ENCODE peak calls at places on chromosome 20, in six cellular contexts. I is amygdala, V is left cardiac atrium, N is neural crest cell, U is endothelial cell of umbilical vein, E is WTC11. J is an unnamed sample.

GRCh38 chr20:53652090-53652858 is 58.6 kb upstream of the ZNF217 start:
- DNase-seq in I (no peak), V (no peak), N (no peak), U (no peak), E (no peak), J (no peak)

GRCh38 chr20:15814360-15814759 is 758.9 kb downstream of the KIF16B start:
- DNase-seq in I (no peak), V (no peak), N (no peak), U (no peak), E (no peak), J (no peak)

GRCh38 chr20:10719740-10720380 is 46.1 kb upstream of the JAG1 start:
- DNase-seq in I (no peak), V (no peak), N (no peak), U (no peak), E (no peak), J (no peak)

GRCh38 chr20:1811621-1812498 is 83.3 kb upstream of the SIRPA start:
- DNase-seq in I (no peak), V (no peak), N (no peak), U (no peak), E (no peak), J (no peak)

GRCh38 chr20:40532103-40532502 is 156.9 kb downstream of the MAFB start:
- DNase-seq in I (no peak), V (no peak), N (no peak), U (peak), E (peak), J (peak)

GRCh38 chr20:3156811-3157619 is 2.6 kb downstream of the FASTKD5 start:
- DNase-seq in I (no peak), V (no peak), N (no peak), U (no peak), E (no peak), J (no peak)

GRCh38 chr20:46621492-46621891 is 29.8 kb downstream of the SLC13A3 start:
- DNase-seq in I (no peak), V (no peak), N (no peak), U (no peak), E (no peak), J (peak)

GRCh38 chr20:7976015-7976414 is 35.8 kb upstream of the HAO1 start:
- DNase-seq in I (no peak), V (no peak), N (no peak), U (no peak), E (no peak), J (no peak)

GRCh38 chr20:2305479-2305878 is 9.7 kb downstream of the TGM3 start:
- DNase-seq in I (no peak), V (no peak), N (no peak), U (no peak), E (no peak), J (no peak)

GRCh38 chr20:8408587-8409307 is 276.7 kb downstream of the PLCB1 start:
- DNase-seq in I (no peak), V (no peak), N (no peak), U (no peak), E (no peak), J (no peak)

GRCh38 chr20:53774487-53775203 is 181.0 kb upstream of the ZNF217 start:
- DNase-seq in I (no peak), V (no peak), N (no peak), U (peak), E (no peak), J (no peak)

GRCh38 chr20:10848810-10849370 is 175.1 kb upstream of the JAG1 start:
- DNase-seq in I (no peak), V (peak), N (no peak), U (peak), E (no peak), J (peak)

GRCh38 chr20:47992021-47992467 is 206.8 kb upstream of the SULF2 start:
- DNase-seq in I (no peak), V (no peak), N (no peak), U (no peak), E (no peak), J (no peak)

GRCh38 chr20:56608376-56608775 is 20.7 kb upstream of the TFAP2C start:
- DNase-seq in I (no peak), V (no peak), N (no peak), U (no peak), E (no peak), J (no peak)

GRCh38 chr20:63160641-63161175 is 55.2 kb downstream of the YTHDF1 start:
- DNase-seq in I (no peak), V (no peak), N (no peak), U (no peak), E (no peak), J (no peak)

GRCh38 chr20:62900692-62901584 is 25.4 kb downstream of the DIDO1 start:
- DNase-seq in I (no peak), V (no peak), N (no peak), U (peak), E (no peak), J (no peak)

GRCh38 chr20:63320041-63320511 is 27.1 kb downstream of the COL20A1 start:
- DNase-seq in I (no peak), V (peak), N (no peak), U (no peak), E (no peak), J (no peak)

GRCh38 chr20:26163890-26164289 is 467.2 kb upstream of the ZNF337 start:
- DNase-seq in I (no peak), V (no peak), N (no peak), U (peak), E (no peak), J (peak)

GRCh38 chr20:52083627-52084232 is 107.8 kb downstream of the ZFP64 start:
- DNase-seq in I (peak), V (peak), N (peak), U (peak), E (peak), J (peak)

GRCh38 chr20:35710039-35710438 is 10.8 kb downstream of the ROMO1 start:
- DNase-seq in I (no peak), V (no peak), N (no peak), U (no peak), E (no peak), J (no peak)

GRCh38 chr20:1825492-1825891 is 69.7 kb upstream of the SIRPA start:
- DNase-seq in I (no peak), V (no peak), N (no peak), U (peak), E (no peak), J (no peak)

GRCh38 chr20:9500121-9500911 is 14.1 kb upstream of the LAMP5 start:
- DNase-seq in I (peak), V (no peak), N (no peak), U (no peak), E (no peak), J (no peak)

GRCh38 chr20:4546786-4547185 is 174.9 kb upstream of the PRND start:
- DNase-seq in I (no peak), V (no peak), N (no peak), U (peak), E (no peak), J (peak)

GRCh38 chr20:36574278-36575065 is 1.1 kb downstream of the TGIF2 start:
- DNase-seq in I (no peak), V (peak), N (peak), U (peak), E (peak), J (peak)

GRCh38 chr20:12798286-12798685 is 210.5 kb upstream of the SPTLC3 start:
- DNase-seq in I (no peak), V (no peak), N (no peak), U (no peak), E (peak), J (no peak)

GRCh38 chr20:52402514-52402913 is 210.9 kb upstream of the ZFP64 start:
- DNase-seq in I (no peak), V (no peak), N (no peak), U (no peak), E (no peak), J (no peak)

GRCh38 chr20:2118783-2119182 is 17.2 kb downstream of the STK35 start:
- DNase-seq in I (no peak), V (no peak), N (no peak), U (no peak), E (no peak), J (no peak)

J was measured in A673.